ENCODE peak calls at places on chromosomes 11 and 22, in seven cellular contexts. X, Z, G, N, H, E and F are unnamed samples.
A peak's percentile ranks its signal among the peaks of the same experiment; 100 is the strongest.

GRCh38 chr11:133903875-133904817 is 52.6 kb downstream of the IGSF9B start:
- DNase-seq in E (no peak), H (no peak), X (no peak), N (no peak), Z (peak; percentile 8), G (peak; percentile 23), F (no peak)

GRCh38 chr22:31616315-31616980 is 45.6 kb downstream of the PISD start:
- DNase-seq in N (no peak), Z (peak; percentile 74), H (no peak), X (no peak), G (no peak), E (no peak), F (no peak)

GRCh38 chr11:35134403-35135126 is 4.4 kb upstream of the CD44 start:
- DNase-seq in X (no peak), H (no peak), Z (no peak), N (no peak), G (no peak), E (no peak), F (no peak)

GRCh38 chr11:94938399-94939055 is 34.8 kb downstream of the CWC15 start:
- DNase-seq in G (no peak), H (no peak), X (no peak), N (peak; percentile 92), Z (no peak), E (no peak), F (peak; percentile 87)

GRCh38 chr11:21625982-21626381 is 566.9 kb upstream of the ANO5 start:
- DNase-seq in H (no peak), E (peak; percentile 71), G (no peak), X (no peak), N (no peak), Z (no peak), F (no peak)

GRCh38 chr11:12771875-12772274 is 97.7 kb downstream of the TEAD1 start:
- DNase-seq in X (no peak), N (peak; percentile 76), E (peak; percentile 18), Z (no peak), G (no peak), H (no peak), F (no peak)

GRCh38 chr22:40270748-40271373 is 75.4 kb upstream of the ADSL start:
- DNase-seq in X (no peak), G (no peak), Z (no peak), E (no peak), H (no peak), N (no peak), F (no peak)

GRCh38 chr22:48838846-48839730 is 988.6 kb downstream of the BRD1 start:
- DNase-seq in Z (no peak), H (no peak), E (no peak), G (no peak), N (no peak), X (no peak), F (no peak)

GRCh38 chr11:95154514-95154913 is 64.9 kb downstream of the ENDOD1 start:
- DNase-seq in N (peak; percentile 19), E (peak; percentile 62), H (peak; percentile 80), Z (no peak), G (no peak), X (peak; percentile 80), F (peak; percentile 28)

GRCh38 chr22:21730535-21731308 is 4.9 kb downstream of the YPEL1 start:
- DNase-seq in Z (no peak), N (no peak), E (no peak), H (no peak), X (no peak), G (no peak), F (no peak)

GRCh38 chr11:128507936-128508335 is 79.4 kb downstream of the ETS1 start:
- DNase-seq in H (no peak), X (no peak), E (no peak), N (no peak), Z (no peak), G (no peak), F (no peak)

GRCh38 chr11:128508785-128509518 is 78.4 kb downstream of the ETS1 start:
- DNase-seq in X (no peak), H (no peak), Z (no peak), E (peak; percentile 34), N (peak; percentile 86), G (no peak), F (no peak)

GRCh38 chr11:128512478-128513127 is 74.8 kb downstream of the ETS1 start:
- DNase-seq in G (no peak), Z (no peak), E (no peak), N (no peak), X (no peak), H (no peak), F (no peak)

GRCh38 chr11:128511712-128512111 is 75.6 kb downstream of the ETS1 start:
- DNase-seq in N (no peak), Z (no peak), E (no peak), H (no peak), X (no peak), G (no peak), F (peak; percentile 52)

DNA sequence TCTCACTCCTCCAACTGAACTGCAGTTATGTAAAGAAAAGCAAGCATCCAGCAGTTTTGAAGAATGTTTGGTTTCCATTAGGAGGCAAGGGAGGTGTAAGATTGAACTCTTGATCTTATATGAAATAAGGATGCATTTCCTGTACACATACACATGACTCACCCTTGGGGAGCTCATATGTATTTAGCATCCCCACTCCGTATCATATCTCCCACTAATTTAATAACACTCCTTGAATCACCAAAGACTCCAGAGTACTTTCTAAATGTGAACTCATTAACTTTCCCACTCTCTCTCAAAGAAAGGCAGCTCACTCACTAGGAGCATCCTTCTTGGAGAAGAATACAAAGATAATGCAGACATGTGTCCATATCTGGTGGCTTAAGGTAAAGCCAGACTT is 77.4 kb downstream of the ETS1 start:
- DNase-seq in N (peak; percentile 79), H (no peak), X (no peak), G (no peak), E (peak; percentile 43), Z (no peak), F (no peak)
- H3K27me3 ChIP-seq in N (no peaks in the 10 kb centered on the region), H (no peaks in the 10 kb centered on the region), X (no peaks in the 10 kb centered on the region), G (no peaks in the 10 kb centered on the region), E (no peaks in the 10 kb centered on the region), Z (no peaks in the 10 kb centered on the region), F (no peaks in the 10 kb centered on the region)

GRCh38 chr22:17158568-17159503 is at the start of gene HDHD5:
- DNase-seq in N (peak; percentile 82), E (peak; percentile 89), G (peak; percentile 90), H (peak; percentile 94), X (peak; percentile 93), Z (peak; percentile 97), F (peak; percentile 93)

GRCh38 chr22:17159504-17159951 is 451 bp upstream of the HDHD5 start:
- DNase-seq in G (no peak), H (peak; percentile 50), N (peak; percentile 47), E (peak; percentile 64), Z (peak; percentile 82), X (no peak), F (peak; percentile 47)

GRCh38 chr22:17158176-17158567 is 905 bp downstream of the HDHD5 start:
- DNase-seq in G (no peak), X (no peak), H (no peak), Z (no peak), N (no peak), E (no peak), F (no peak)

GRCh38 chr22:17155941-17156340 is 3.1 kb downstream of the HDHD5 start:
- DNase-seq in X (no peak), Z (no peak), H (no peak), E (no peak), N (no peak), G (no peak), F (no peak)

DNA sequence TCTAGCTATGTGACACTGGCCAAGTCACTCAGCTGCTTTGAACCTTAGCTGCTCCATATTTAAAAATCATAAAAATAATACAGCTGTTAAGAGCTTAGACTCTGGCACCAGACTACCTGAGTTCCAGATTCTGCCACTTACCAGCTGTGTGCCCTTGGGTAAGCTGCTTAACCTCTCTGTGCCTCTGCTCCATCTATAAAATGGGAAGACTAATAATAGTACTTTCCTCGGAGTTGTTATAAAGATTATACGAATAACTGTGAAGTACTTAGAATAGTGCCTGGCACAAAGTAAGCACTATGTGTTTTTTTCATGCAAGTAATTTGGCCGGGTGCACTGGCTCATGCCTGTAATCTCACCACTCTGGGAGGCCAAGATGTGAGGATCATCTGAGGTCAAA is 1.4 kb downstream of the HDHD5 start:
- DNase-seq in E (no peak), Z (no peak), N (no peak), H (no peak), X (no peak), G (no peak), F (no peak)
- H3K4me3 ChIP-seq in E (no peak overlapping the region), Z (peak overlapping the region; percentile 93), N (no peak overlapping the region), H (peak overlapping the region; percentile 71), X (no peak overlapping the region), G (peak overlapping the region; percentile 77), F (no peak overlapping the region)

GRCh38 chr22:47423266-47423665 is 660.8 kb downstream of the TBC1D22A start:
- DNase-seq in Z (no peak), G (no peak), H (no peak), N (no peak), E (no peak), X (no peak), F (no peak)
- H3K9me3 ChIP-seq in Z (no peaks in the 10 kb centered on the region), G (no peaks in the 10 kb centered on the region), H (peaks cover 27% of the 10 kb centered on the region), N (peaks cover 17% of the 10 kb centered on the region), E (peaks cover 40% of the 10 kb centered on the region), X (no peaks in the 10 kb centered on the region), F (no peaks in the 10 kb centered on the region)

DNA sequence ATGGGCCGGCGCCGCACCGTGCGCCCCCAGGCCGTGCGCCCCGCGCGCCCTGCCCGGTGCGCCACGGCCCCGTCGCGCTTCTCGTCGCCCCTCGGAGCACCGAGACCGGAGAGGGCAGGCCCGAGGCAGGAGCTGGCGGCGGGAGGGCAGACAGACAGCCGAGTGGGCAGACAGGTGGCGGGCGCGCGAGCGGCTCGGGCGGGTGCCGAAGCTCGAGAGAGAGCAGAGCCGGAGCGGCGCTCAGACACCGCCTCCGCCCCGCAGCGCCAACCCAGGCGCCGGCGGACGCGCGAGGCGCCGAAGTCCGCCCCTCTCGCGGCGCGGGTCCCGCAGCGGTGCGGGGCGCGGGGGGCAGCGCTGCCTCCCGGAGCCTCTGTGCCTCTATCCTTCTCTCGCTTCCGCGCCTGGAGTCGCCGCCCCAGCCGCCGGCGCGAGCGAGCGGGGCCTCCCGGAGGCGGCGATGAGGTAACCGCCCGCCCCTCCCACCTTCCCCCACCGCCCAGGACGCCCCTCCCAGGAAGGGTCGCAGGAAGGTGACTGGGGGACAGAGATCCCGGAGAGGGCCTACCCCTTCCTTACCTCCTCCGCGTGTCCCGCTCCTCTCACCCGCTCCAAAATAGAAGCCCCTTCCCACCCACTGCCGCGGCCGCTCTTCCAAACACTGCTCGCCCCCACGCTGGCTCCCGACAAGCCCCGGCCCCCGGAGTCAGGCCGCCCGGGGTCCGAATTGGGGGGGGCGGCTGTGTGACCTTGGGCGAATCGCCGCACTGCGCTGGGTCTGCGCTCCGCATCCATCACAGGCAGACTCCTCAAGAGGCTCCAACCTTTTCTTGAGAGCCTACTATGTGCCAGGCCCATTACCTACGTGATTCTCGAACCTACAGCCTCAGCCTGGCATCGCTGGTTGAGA is at the start of gene RASL10A:
- DNase-seq in G (no peak), H (peak; percentile 69), Z (no peak), N (no peak), E (peak; percentile 12), X (no peak), F (peak; percentile 56)
- H3K27me3 ChIP-seq in G (peaks cover 31% of the 10 kb centered on the region), H (peaks cover 62% of the 10 kb centered on the region), Z (peaks cover 19% of the 10 kb centered on the region), N (peaks cover 47% of the 10 kb centered on the region), E (peaks cover 10% of the 10 kb centered on the region), X (peaks cover 17% of the 10 kb centered on the region), F (no peaks in the 10 kb centered on the region)

DNA sequence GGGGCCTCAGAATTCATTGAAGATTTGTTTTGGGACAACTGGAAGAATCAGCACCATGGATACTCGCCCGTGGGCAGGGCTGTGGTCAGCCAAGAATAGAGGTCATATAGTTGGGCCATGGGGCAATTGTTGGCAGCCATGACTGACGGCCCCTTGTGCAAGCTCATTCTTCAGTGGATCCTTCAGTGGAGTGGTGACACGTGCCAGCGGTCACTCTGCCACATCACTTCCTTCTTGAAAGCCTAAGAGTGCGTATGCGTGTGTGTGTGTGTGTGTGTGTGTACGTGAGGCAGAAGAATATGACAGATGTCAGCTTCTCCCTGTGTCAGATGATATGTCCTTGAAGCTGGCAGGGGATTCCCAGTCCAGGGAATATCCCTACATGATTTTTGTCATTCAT is 1.8 kb upstream of the IL18BP start:
- DNase-seq in E (no peak), X (no peak), H (no peak), N (no peak), G (no peak), Z (no peak), F (peak; percentile 88)
- H3K4me3 ChIP-seq in E (no peak overlapping the region), X (no peak overlapping the region), H (no peak overlapping the region), N (no peak overlapping the region), G (no peak overlapping the region), Z (no peak overlapping the region), F (no peak overlapping the region)